ENCODE peak calls at places on chromosomes 2 and 18, in seven cellular contexts. One of them, this sample, is unnamed.

GRCh38 chr2:203670939-203671338 is 35.5 kb upstream of the CD28 start:
- DNase-seq in GM06990: no peak
- DNase-seq in ascending aorta: no peak
- DNase-seq in Calu3: no peak
- DNase-seq in prostate gland: no peak
- DNase-seq in mucosa of descending colon: no peak
- DNase-seq in heart right ventricle: no peak
- DNase-seq in this sample: no peak

GRCh38 chr18:51278045-51278649 is 80.7 kb upstream of the MEX3C start:
- DNase-seq in GM06990: no peak
- DNase-seq in ascending aorta: no peak
- DNase-seq in Calu3: peak; percentile 66
- DNase-seq in prostate gland: no peak
- DNase-seq in mucosa of descending colon: peak; percentile 30
- DNase-seq in heart right ventricle: no peak
- DNase-seq in this sample: peak; percentile 20

GRCh38 chr2:240346015-240346752 is 89.3 kb upstream of the GPC1 start:
- DNase-seq in GM06990: no peak
- DNase-seq in ascending aorta: no peak
- DNase-seq in Calu3: no peak
- DNase-seq in prostate gland: no peak
- DNase-seq in mucosa of descending colon: no peak
- DNase-seq in heart right ventricle: no peak
- DNase-seq in this sample: no peak

GRCh38 chr2:50178050-50178449 is 853.9 kb downstream of the NRXN1 start:
- DNase-seq in GM06990: no peak
- DNase-seq in ascending aorta: no peak
- DNase-seq in Calu3: no peak
- DNase-seq in prostate gland: no peak
- DNase-seq in mucosa of descending colon: no peak
- DNase-seq in heart right ventricle: no peak
- DNase-seq in this sample: no peak

GRCh38 chr18:48059363-48060109 is 129.1 kb upstream of the SMAD2 start:
- DNase-seq in GM06990: no peak
- DNase-seq in ascending aorta: no peak
- DNase-seq in Calu3: no peak
- DNase-seq in prostate gland: no peak
- DNase-seq in mucosa of descending colon: no peak
- DNase-seq in heart right ventricle: no peak
- DNase-seq in this sample: no peak

GRCh38 chr18:3624818-3625716 is 175.1 kb downstream of the TGIF1 start:
- DNase-seq in GM06990: no peak
- DNase-seq in ascending aorta: peak; percentile 86
- DNase-seq in Calu3: peak; percentile 79
- DNase-seq in prostate gland: no peak
- DNase-seq in mucosa of descending colon: no peak
- DNase-seq in heart right ventricle: no peak
- DNase-seq in this sample: no peak

GRCh38 chr2:221914334-221914733 is 342.2 kb upstream of the EPHA4 start:
- DNase-seq in GM06990: no peak
- DNase-seq in ascending aorta: no peak
- DNase-seq in Calu3: no peak
- DNase-seq in prostate gland: no peak
- DNase-seq in mucosa of descending colon: no peak
- DNase-seq in heart right ventricle: no peak
- DNase-seq in this sample: no peak

GRCh38 chr2:12433641-12433990 is 283.1 kb upstream of the TRIB2 start:
- DNase-seq in GM06990: no peak
- DNase-seq in ascending aorta: no peak
- DNase-seq in Calu3: peak; percentile 19
- DNase-seq in prostate gland: no peak
- DNase-seq in mucosa of descending colon: no peak
- DNase-seq in heart right ventricle: no peak
- DNase-seq in this sample: no peak

GRCh38 chr2:231621051-231621879 is 28.6 kb downstream of the TEX44 start:
- DNase-seq in GM06990: no peak
- DNase-seq in ascending aorta: no peak
- DNase-seq in Calu3: peak; percentile 88
- DNase-seq in prostate gland: peak; percentile 75
- DNase-seq in mucosa of descending colon: no peak
- DNase-seq in heart right ventricle: peak; percentile 48
- DNase-seq in this sample: no peak

GRCh38 chr18:69774831-69775230 is 172.8 kb downstream of the CD226 start:
- DNase-seq in GM06990: no peak
- DNase-seq in ascending aorta: no peak
- DNase-seq in Calu3: no peak
- DNase-seq in prostate gland: no peak
- DNase-seq in mucosa of descending colon: no peak
- DNase-seq in heart right ventricle: no peak
- DNase-seq in this sample: no peak

GRCh38 chr2:83234291-83234690 is 1224.8 kb downstream of the SUCLG1 start:
- DNase-seq in GM06990: no peak
- DNase-seq in ascending aorta: no peak
- DNase-seq in Calu3: no peak
- DNase-seq in prostate gland: no peak
- DNase-seq in mucosa of descending colon: no peak
- DNase-seq in heart right ventricle: no peak
- DNase-seq in this sample: no peak

GRCh38 chr2:144834954-144835633 is 315.2 kb upstream of the ZEB2 start:
- DNase-seq in GM06990: no peak
- DNase-seq in ascending aorta: no peak
- DNase-seq in Calu3: peak; percentile 1
- DNase-seq in prostate gland: peak; percentile 5
- DNase-seq in mucosa of descending colon: no peak
- DNase-seq in heart right ventricle: peak; percentile 8
- DNase-seq in this sample: no peak

GRCh38 chr2:172674034-172674967 is 61.3 kb upstream of the RAPGEF4 start:
- DNase-seq in GM06990: peak; percentile 45
- DNase-seq in ascending aorta: no peak
- DNase-seq in Calu3: no peak
- DNase-seq in prostate gland: no peak
- DNase-seq in mucosa of descending colon: peak; percentile 45
- DNase-seq in heart right ventricle: peak; percentile 55
- DNase-seq in this sample: peak; percentile 62

GRCh38 chr18:9231852-9232476 is 95.4 kb downstream of the ANKRD12 start:
- DNase-seq in GM06990: no peak
- DNase-seq in ascending aorta: no peak
- DNase-seq in Calu3: no peak
- DNase-seq in prostate gland: no peak
- DNase-seq in mucosa of descending colon: no peak
- DNase-seq in heart right ventricle: no peak
- DNase-seq in this sample: no peak

GRCh38 chr2:221716434-221717303 is 144.6 kb upstream of the EPHA4 start:
- DNase-seq in GM06990: no peak
- DNase-seq in ascending aorta: no peak
- DNase-seq in Calu3: no peak
- DNase-seq in prostate gland: no peak
- DNase-seq in mucosa of descending colon: no peak
- DNase-seq in heart right ventricle: no peak
- DNase-seq in this sample: no peak

GRCh38 chr18:58516514-58517285 is 112.2 kb downstream of the ALPK2 start:
- DNase-seq in GM06990: no peak
- DNase-seq in ascending aorta: no peak
- DNase-seq in Calu3: no peak
- DNase-seq in prostate gland: no peak
- DNase-seq in mucosa of descending colon: no peak
- DNase-seq in heart right ventricle: no peak
- DNase-seq in this sample: no peak

GRCh38 chr2:74856004-74856578 is 22.2 kb downstream of the HK2 start:
- DNase-seq in GM06990: no peak
- DNase-seq in ascending aorta: no peak
- DNase-seq in Calu3: no peak
- DNase-seq in prostate gland: no peak
- DNase-seq in mucosa of descending colon: peak; percentile 72
- DNase-seq in heart right ventricle: no peak
- DNase-seq in this sample: no peak

GRCh38 chr2:212539145-212539880 is 711 bp upstream of the ERBB4 start:
- DNase-seq in GM06990: no peak
- DNase-seq in ascending aorta: peak; percentile 77
- DNase-seq in Calu3: peak; percentile 80
- DNase-seq in prostate gland: peak; percentile 73
- DNase-seq in mucosa of descending colon: peak; percentile 27
- DNase-seq in heart right ventricle: peak; percentile 51
- DNase-seq in this sample: no peak

GRCh38 chr18:51255694-51256093 is 58.2 kb upstream of the MEX3C start:
- DNase-seq in GM06990: no peak
- DNase-seq in ascending aorta: no peak
- DNase-seq in Calu3: no peak
- DNase-seq in prostate gland: peak; percentile 8
- DNase-seq in mucosa of descending colon: no peak
- DNase-seq in heart right ventricle: no peak
- DNase-seq in this sample: no peak

GRCh38 chr2:108586116-108586515 is 51.8 kb downstream of the LIMS1 start:
- DNase-seq in GM06990: no peak
- DNase-seq in ascending aorta: no peak
- DNase-seq in Calu3: no peak
- DNase-seq in prostate gland: no peak
- DNase-seq in mucosa of descending colon: no peak
- DNase-seq in heart right ventricle: no peak
- DNase-seq in this sample: no peak

GRCh38 chr2:177212106-177212894 is at the start of gene HNRNPA3:
- DNase-seq in GM06990: peak; percentile 100
- DNase-seq in ascending aorta: peak; percentile 99
- DNase-seq in Calu3: peak; percentile 99
- DNase-seq in prostate gland: peak; percentile 99
- DNase-seq in mucosa of descending colon: peak; percentile 100
- DNase-seq in heart right ventricle: peak; percentile 100
- DNase-seq in this sample: peak; percentile 99
- TF ChIP-seq CTCF in GM06990: peak; percentile 29
- TF ChIP-seq CTCF in ascending aorta: peak; percentile 32
- TF ChIP-seq CTCF in Calu3: no peak
- TF ChIP-seq CTCF in prostate gland: peak; percentile 44
- TF ChIP-seq CTCF in mucosa of descending colon: no peak
- TF ChIP-seq CTCF in heart right ventricle: peak; percentile 23
- TF ChIP-seq CTCF in this sample: no peak

DNA sequence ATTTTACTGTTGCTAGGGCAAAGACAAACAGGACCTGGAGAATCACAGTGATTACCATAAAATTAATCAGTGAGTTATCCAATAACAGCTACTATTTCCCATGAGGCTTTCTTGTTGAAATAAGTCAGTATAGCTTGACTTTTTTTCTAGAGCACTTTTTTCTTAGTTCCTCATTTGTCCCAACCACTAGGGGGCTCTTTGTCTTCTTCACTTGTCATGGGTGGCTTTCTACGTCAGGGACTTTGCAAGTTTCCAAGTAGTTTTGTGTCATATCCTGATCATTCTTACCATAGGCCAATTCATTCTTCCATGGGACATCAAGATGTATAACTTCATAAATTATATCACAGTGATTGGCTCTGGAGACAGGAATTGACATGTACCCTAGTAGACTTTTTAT is 1019.6 kb upstream of the PIK3C3 start:
- DNase-seq in GM06990: no peak
- DNase-seq in ascending aorta: no peak
- DNase-seq in Calu3: no peak
- DNase-seq in prostate gland: no peak
- DNase-seq in mucosa of descending colon: no peak
- DNase-seq in heart right ventricle: no peak
- DNase-seq in this sample: peak; percentile 18
- TF ChIP-seq CTCF in GM06990: peak; percentile 29
- TF ChIP-seq CTCF in ascending aorta: no peak
- TF ChIP-seq CTCF in Calu3: peak; percentile 15
- TF ChIP-seq CTCF in prostate gland: no peak
- TF ChIP-seq CTCF in mucosa of descending colon: no peak
- TF ChIP-seq CTCF in heart right ventricle: peak; percentile 24
- TF ChIP-seq CTCF in this sample: no peak

GRCh38 chr2:153873062-153874048 is 1.6 kb downstream of the GALNT13 start:
- DNase-seq in GM06990: no peak
- DNase-seq in ascending aorta: no peak
- DNase-seq in Calu3: no peak
- DNase-seq in prostate gland: no peak
- DNase-seq in mucosa of descending colon: no peak
- DNase-seq in heart right ventricle: no peak
- DNase-seq in this sample: no peak
- TF ChIP-seq CTCF in GM06990: no peak
- TF ChIP-seq CTCF in ascending aorta: no peak
- TF ChIP-seq CTCF in Calu3: no peak
- TF ChIP-seq CTCF in prostate gland: no peak
- TF ChIP-seq CTCF in mucosa of descending colon: no peak
- TF ChIP-seq CTCF in heart right ventricle: no peak
- TF ChIP-seq CTCF in this sample: no peak

DNA sequence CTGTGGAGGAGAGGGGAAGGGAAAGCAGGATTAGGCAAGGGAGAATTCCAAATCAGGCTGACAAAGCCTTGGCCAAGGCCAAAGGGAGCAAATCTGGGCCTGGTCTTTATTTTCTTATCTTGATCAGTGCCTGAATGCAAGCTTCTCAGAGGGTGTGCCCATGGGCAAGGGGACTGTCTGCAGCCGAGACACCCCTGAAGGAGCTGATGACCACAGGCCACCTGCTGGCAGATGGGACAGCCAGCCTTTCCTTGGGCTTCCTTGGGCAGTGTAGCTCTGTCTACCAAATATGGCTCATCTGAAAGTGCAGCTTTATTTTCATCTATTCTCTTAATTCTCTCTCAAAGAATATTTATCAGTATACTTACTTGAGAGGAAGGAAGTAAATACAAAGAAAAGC is 117.0 kb downstream of the PKP4 start:
- DNase-seq in GM06990: no peak
- DNase-seq in ascending aorta: no peak
- DNase-seq in Calu3: peak; percentile 29
- DNase-seq in prostate gland: no peak
- DNase-seq in mucosa of descending colon: no peak
- DNase-seq in heart right ventricle: no peak
- DNase-seq in this sample: no peak
- TF ChIP-seq CTCF in GM06990: no peak
- TF ChIP-seq CTCF in ascending aorta: no peak
- TF ChIP-seq CTCF in Calu3: no peak
- TF ChIP-seq CTCF in prostate gland: no peak
- TF ChIP-seq CTCF in mucosa of descending colon: no peak
- TF ChIP-seq CTCF in heart right ventricle: no peak
- TF ChIP-seq CTCF in this sample: no peak

This sample was measured in GM20000.